ENCODE peak calls at places on chromosomes 7 and 10, in nine cellular contexts. One of them, this sample, is unnamed.

GRCh38 chr7:107691713-107692112 is 31.1 kb downstream of the SLC26A4 start:
- DNase-seq in suprapubic skin: no peak
- DNase-seq in left ventricle myocardium inferior: peak
- DNase-seq in nephron progenitor cell: no peak
- DNase-seq in ovary: no peak
- DNase-seq in heart left ventricle: no peak
- DNase-seq in HL-60: no peak
- DNase-seq in fibroblast of lung: peak
- DNase-seq in neural crest cell: no peak
- DNase-seq in this sample: no peak

GRCh38 chr7:84914598-84914997 is 272.3 kb downstream of the SEMA3D start:
- DNase-seq in suprapubic skin: no peak
- DNase-seq in left ventricle myocardium inferior: no peak
- DNase-seq in nephron progenitor cell: no peak
- DNase-seq in ovary: no peak
- DNase-seq in heart left ventricle: no peak
- DNase-seq in HL-60: no peak
- DNase-seq in fibroblast of lung: no peak
- DNase-seq in neural crest cell: no peak
- DNase-seq in this sample: no peak

GRCh38 chr7:134891262-134892001 is 94.9 kb upstream of the AGBL3 start:
- DNase-seq in suprapubic skin: peak
- DNase-seq in left ventricle myocardium inferior: peak
- DNase-seq in nephron progenitor cell: peak
- DNase-seq in ovary: peak
- DNase-seq in heart left ventricle: peak
- DNase-seq in HL-60: no peak
- DNase-seq in fibroblast of lung: peak
- DNase-seq in neural crest cell: peak
- DNase-seq in this sample: no peak

GRCh38 chr10:47022311-47023131 is 111.3 kb downstream of the PTPN20 start:
- DNase-seq in suprapubic skin: peak
- DNase-seq in left ventricle myocardium inferior: no peak
- DNase-seq in nephron progenitor cell: no peak
- DNase-seq in ovary: no peak
- DNase-seq in heart left ventricle: no peak
- DNase-seq in HL-60: no peak
- DNase-seq in fibroblast of lung: no peak
- DNase-seq in neural crest cell: no peak
- DNase-seq in this sample: peak

GRCh38 chr7:111499027-111499426 is 63.3 kb downstream of the IMMP2L start:
- DNase-seq in suprapubic skin: no peak
- DNase-seq in left ventricle myocardium inferior: no peak
- DNase-seq in nephron progenitor cell: no peak
- DNase-seq in ovary: no peak
- DNase-seq in heart left ventricle: no peak
- DNase-seq in HL-60: no peak
- DNase-seq in fibroblast of lung: peak
- DNase-seq in neural crest cell: no peak
- DNase-seq in this sample: no peak

GRCh38 chr7:89623018-89623672 is 531.1 kb upstream of the STEAP1 start:
- DNase-seq in suprapubic skin: no peak
- DNase-seq in left ventricle myocardium inferior: no peak
- DNase-seq in nephron progenitor cell: peak
- DNase-seq in ovary: no peak
- DNase-seq in heart left ventricle: no peak
- DNase-seq in HL-60: no peak
- DNase-seq in fibroblast of lung: peak
- DNase-seq in neural crest cell: no peak
- DNase-seq in this sample: no peak

GRCh38 chr7:47561715-47562446 is 20.0 kb downstream of the TNS3 start:
- DNase-seq in suprapubic skin: no peak
- DNase-seq in left ventricle myocardium inferior: no peak
- DNase-seq in nephron progenitor cell: no peak
- DNase-seq in ovary: no peak
- DNase-seq in heart left ventricle: no peak
- DNase-seq in HL-60: no peak
- DNase-seq in fibroblast of lung: peak
- DNase-seq in neural crest cell: no peak
- DNase-seq in this sample: no peak

GRCh38 chr10:11411926-11412545 is 199.4 kb downstream of the USP6NL start:
- DNase-seq in suprapubic skin: peak
- DNase-seq in left ventricle myocardium inferior: no peak
- DNase-seq in nephron progenitor cell: no peak
- DNase-seq in ovary: no peak
- DNase-seq in heart left ventricle: no peak
- DNase-seq in HL-60: no peak
- DNase-seq in fibroblast of lung: no peak
- DNase-seq in neural crest cell: no peak
- DNase-seq in this sample: no peak

GRCh38 chr10:87817873-87818504 is at the start of gene ATAD1:
- DNase-seq in suprapubic skin: peak
- DNase-seq in left ventricle myocardium inferior: peak
- DNase-seq in nephron progenitor cell: peak
- DNase-seq in ovary: peak
- DNase-seq in heart left ventricle: peak
- DNase-seq in HL-60: peak
- DNase-seq in fibroblast of lung: peak
- DNase-seq in neural crest cell: peak
- DNase-seq in this sample: peak

GRCh38 chr10:131099028-131099427 is 212.5 kb downstream of the TCERG1L start:
- DNase-seq in suprapubic skin: no peak
- DNase-seq in left ventricle myocardium inferior: no peak
- DNase-seq in nephron progenitor cell: no peak
- DNase-seq in ovary: no peak
- DNase-seq in heart left ventricle: no peak
- DNase-seq in HL-60: no peak
- DNase-seq in fibroblast of lung: no peak
- DNase-seq in neural crest cell: no peak
- DNase-seq in this sample: no peak

GRCh38 chr7:151176401-151176800 is 8.9 kb upstream of the GBX1 start:
- DNase-seq in suprapubic skin: no peak
- DNase-seq in left ventricle myocardium inferior: no peak
- DNase-seq in nephron progenitor cell: no peak
- DNase-seq in ovary: no peak
- DNase-seq in heart left ventricle: no peak
- DNase-seq in HL-60: no peak
- DNase-seq in fibroblast of lung: no peak
- DNase-seq in neural crest cell: no peak
- DNase-seq in this sample: no peak

GRCh38 chr10:123140164-123140982 is 4.6 kb downstream of the HMX3 start:
- DNase-seq in suprapubic skin: no peak
- DNase-seq in left ventricle myocardium inferior: no peak
- DNase-seq in nephron progenitor cell: peak
- DNase-seq in ovary: no peak
- DNase-seq in heart left ventricle: no peak
- DNase-seq in HL-60: no peak
- DNase-seq in fibroblast of lung: no peak
- DNase-seq in neural crest cell: no peak
- DNase-seq in this sample: no peak
- TF ChIP-seq CTCF in suprapubic skin: no peak
- TF ChIP-seq CTCF in left ventricle myocardium inferior: no peak
- TF ChIP-seq CTCF in nephron progenitor cell: no peak
- TF ChIP-seq CTCF in ovary: no peak
- TF ChIP-seq CTCF in heart left ventricle: no peak
- TF ChIP-seq CTCF in HL-60: no peak
- TF ChIP-seq CTCF in fibroblast of lung: no peak
- TF ChIP-seq CTCF in neural crest cell: peak
- TF ChIP-seq CTCF in this sample: no peak

GRCh38 chr10:119415121-119415520 is 127.4 kb downstream of the RGS10 start:
- DNase-seq in suprapubic skin: no peak
- DNase-seq in left ventricle myocardium inferior: no peak
- DNase-seq in nephron progenitor cell: no peak
- DNase-seq in ovary: no peak
- DNase-seq in heart left ventricle: peak
- DNase-seq in HL-60: no peak
- DNase-seq in fibroblast of lung: no peak
- DNase-seq in neural crest cell: no peak
- DNase-seq in this sample: no peak

GRCh38 chr10:119415536-119416527 is 126.7 kb downstream of the RGS10 start:
- DNase-seq in suprapubic skin: no peak
- DNase-seq in left ventricle myocardium inferior: no peak
- DNase-seq in nephron progenitor cell: no peak
- DNase-seq in ovary: no peak
- DNase-seq in heart left ventricle: peak
- DNase-seq in HL-60: no peak
- DNase-seq in fibroblast of lung: no peak
- DNase-seq in neural crest cell: no peak
- DNase-seq in this sample: no peak

GRCh38 chr10:119417852-119418251 is 124.7 kb downstream of the RGS10 start:
- DNase-seq in suprapubic skin: no peak
- DNase-seq in left ventricle myocardium inferior: no peak
- DNase-seq in nephron progenitor cell: no peak
- DNase-seq in ovary: no peak
- DNase-seq in heart left ventricle: peak
- DNase-seq in HL-60: no peak
- DNase-seq in fibroblast of lung: no peak
- DNase-seq in neural crest cell: no peak
- DNase-seq in this sample: no peak

GRCh38 chr10:119418401-119418800 is 124.1 kb downstream of the RGS10 start:
- DNase-seq in suprapubic skin: no peak
- DNase-seq in left ventricle myocardium inferior: no peak
- DNase-seq in nephron progenitor cell: no peak
- DNase-seq in ovary: no peak
- DNase-seq in heart left ventricle: peak
- DNase-seq in HL-60: no peak
- DNase-seq in fibroblast of lung: no peak
- DNase-seq in neural crest cell: no peak
- DNase-seq in this sample: no peak

GRCh38 chr10:119416855-119417254 is 125.7 kb downstream of the RGS10 start:
- DNase-seq in suprapubic skin: no peak
- DNase-seq in left ventricle myocardium inferior: peak
- DNase-seq in nephron progenitor cell: peak
- DNase-seq in ovary: peak
- DNase-seq in heart left ventricle: peak
- DNase-seq in HL-60: no peak
- DNase-seq in fibroblast of lung: peak
- DNase-seq in neural crest cell: peak
- DNase-seq in this sample: no peak
- TF ChIP-seq CTCF in suprapubic skin: peak
- TF ChIP-seq CTCF in left ventricle myocardium inferior: peak
- TF ChIP-seq CTCF in nephron progenitor cell: peak
- TF ChIP-seq CTCF in ovary: peak
- TF ChIP-seq CTCF in heart left ventricle: peak
- TF ChIP-seq CTCF in HL-60: peak
- TF ChIP-seq CTCF in fibroblast of lung: peak
- TF ChIP-seq CTCF in neural crest cell: peak
- TF ChIP-seq CTCF in this sample: peak

DNA sequence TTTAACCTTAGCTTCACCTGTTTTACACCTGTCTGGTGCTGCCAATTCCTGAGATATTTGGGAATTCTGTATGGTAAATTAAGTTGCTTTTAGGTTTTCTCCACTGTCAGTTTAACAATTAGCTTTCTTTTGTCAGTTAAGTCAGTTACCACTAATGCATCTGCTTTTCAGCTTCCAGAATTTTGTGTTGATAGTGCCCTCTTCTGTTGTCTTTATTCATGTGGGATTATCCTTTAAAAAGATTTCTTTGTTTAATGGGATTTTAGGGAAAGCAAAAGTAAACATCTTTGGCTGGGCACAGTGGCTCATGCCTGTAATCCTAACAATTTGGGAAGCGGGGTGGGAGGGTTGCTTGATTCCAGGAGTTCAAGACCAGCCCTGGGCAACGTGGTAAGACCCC is 8.1 kb downstream of the TFAM start:
- DNase-seq in suprapubic skin: no peak
- DNase-seq in left ventricle myocardium inferior: no peak
- DNase-seq in nephron progenitor cell: no peak
- DNase-seq in ovary: no peak
- DNase-seq in heart left ventricle: no peak
- DNase-seq in HL-60: no peak
- DNase-seq in fibroblast of lung: no peak
- DNase-seq in neural crest cell: no peak
- DNase-seq in this sample: no peak
- TF ChIP-seq CTCF in suprapubic skin: no peak
- TF ChIP-seq CTCF in left ventricle myocardium inferior: no peak
- TF ChIP-seq CTCF in nephron progenitor cell: no peak
- TF ChIP-seq CTCF in ovary: no peak
- TF ChIP-seq CTCF in heart left ventricle: no peak
- TF ChIP-seq CTCF in HL-60: no peak
- TF ChIP-seq CTCF in fibroblast of lung: peak
- TF ChIP-seq CTCF in neural crest cell: no peak
- TF ChIP-seq CTCF in this sample: no peak

DNA sequence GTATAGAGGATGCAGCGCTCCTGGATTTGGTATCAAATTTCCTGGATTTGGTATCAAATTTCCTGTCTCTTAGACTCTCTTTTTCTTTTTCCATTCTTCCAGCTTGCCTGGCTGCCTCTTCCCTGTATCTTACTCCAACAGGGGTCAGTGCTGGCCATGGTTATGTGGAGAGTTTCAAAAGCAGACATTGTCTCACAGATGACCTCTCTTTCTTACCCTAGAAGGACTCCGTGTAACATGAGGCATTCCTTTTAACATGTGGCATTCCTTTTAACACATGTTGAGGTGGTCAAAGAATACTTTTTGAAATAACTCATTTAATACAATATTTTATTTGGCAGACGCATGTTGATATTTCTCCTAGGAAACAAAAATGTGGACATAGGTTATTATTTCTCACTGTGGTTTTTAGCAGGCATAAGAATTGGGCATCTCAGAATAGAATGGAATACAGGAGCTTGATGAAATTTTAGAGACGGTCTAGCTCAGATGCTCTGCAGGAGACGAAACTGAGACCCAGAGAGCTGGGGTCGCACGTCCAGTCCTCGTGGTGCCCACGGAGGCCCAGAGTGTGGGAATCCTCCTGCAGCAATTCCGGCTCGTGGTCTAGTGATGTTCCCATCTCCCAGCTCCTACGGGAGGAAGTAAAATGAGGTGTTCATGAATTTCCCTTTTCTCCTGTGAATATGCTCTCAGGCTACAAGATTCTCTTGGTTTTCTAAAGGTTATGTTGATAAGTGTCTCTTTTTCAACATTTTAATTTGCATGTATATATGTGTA is 59.6 kb upstream of the PITRM1 start:
- DNase-seq in suprapubic skin: no peak
- DNase-seq in left ventricle myocardium inferior: no peak
- DNase-seq in nephron progenitor cell: no peak
- DNase-seq in ovary: no peak
- DNase-seq in heart left ventricle: no peak
- DNase-seq in HL-60: no peak
- DNase-seq in fibroblast of lung: peak
- DNase-seq in neural crest cell: no peak
- DNase-seq in this sample: no peak
- TF ChIP-seq CTCF in suprapubic skin: no peak
- TF ChIP-seq CTCF in left ventricle myocardium inferior: no peak
- TF ChIP-seq CTCF in nephron progenitor cell: no peak
- TF ChIP-seq CTCF in ovary: no peak
- TF ChIP-seq CTCF in heart left ventricle: no peak
- TF ChIP-seq CTCF in HL-60: no peak
- TF ChIP-seq CTCF in fibroblast of lung: peak
- TF ChIP-seq CTCF in neural crest cell: no peak
- TF ChIP-seq CTCF in this sample: no peak

DNA sequence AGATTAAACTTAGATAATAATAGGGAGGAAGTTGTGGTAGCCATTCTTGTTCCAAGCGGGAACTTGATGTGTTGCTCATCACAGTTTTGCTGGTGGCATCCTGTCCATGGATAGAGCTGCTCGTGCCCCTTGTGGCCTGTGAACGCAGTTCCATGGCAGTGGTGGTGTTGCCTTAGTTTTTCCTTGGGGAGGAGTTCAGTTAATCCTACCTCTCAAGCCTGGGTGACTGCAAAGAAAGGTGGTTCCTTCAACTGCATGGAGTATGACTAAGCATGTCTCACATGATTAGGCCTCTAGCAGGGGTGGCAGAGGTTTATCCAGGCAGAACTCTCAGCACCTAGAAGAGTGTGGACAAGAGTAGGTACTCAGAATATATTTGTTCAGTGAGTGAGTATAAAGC is 99.7 kb downstream of the MAPK8 start:
- DNase-seq in suprapubic skin: no peak
- DNase-seq in left ventricle myocardium inferior: no peak
- DNase-seq in nephron progenitor cell: no peak
- DNase-seq in ovary: no peak
- DNase-seq in heart left ventricle: no peak
- DNase-seq in HL-60: peak
- DNase-seq in fibroblast of lung: peak
- DNase-seq in neural crest cell: no peak
- DNase-seq in this sample: no peak
- TF ChIP-seq CTCF in suprapubic skin: no peak
- TF ChIP-seq CTCF in left ventricle myocardium inferior: no peak
- TF ChIP-seq CTCF in nephron progenitor cell: no peak
- TF ChIP-seq CTCF in ovary: no peak
- TF ChIP-seq CTCF in heart left ventricle: no peak
- TF ChIP-seq CTCF in HL-60: no peak
- TF ChIP-seq CTCF in fibroblast of lung: no peak
- TF ChIP-seq CTCF in neural crest cell: no peak
- TF ChIP-seq CTCF in this sample: no peak